ENCODE peak calls at places on chromosomes 3 and 15, in six cellular contexts. E is endodermal cell; W is ascending aorta; P is left lung; Y is neuronal stem cell; U is CD8-positive, alpha-beta T cell. O is an unnamed sample.

GRCh38 chr3:29475305-29475825 is 194.5 kb downstream of the RBMS3 start:
- DNase-seq in E (peak; percentile 55), W (no peak), P (no peak), Y (no peak), U (no peak), O (no peak)

GRCh38 chr15:77993374-77993911 is 84.1 kb downstream of the TBC1D2B start:
- DNase-seq in E (no peak), W (no peak), P (peak; percentile 69), Y (no peak), U (no peak), O (no peak)

GRCh38 chr3:42398080-42398479 is 12.3 kb downstream of the LYZL4 start:
- DNase-seq in E (no peak), W (no peak), P (no peak), Y (no peak), U (no peak), O (no peak)

GRCh38 chr3:10319804-10320203 is 1.1 kb downstream of the SEC13 start:
- DNase-seq in E (no peak), W (no peak), P (no peak), Y (no peak), U (no peak), O (no peak)

GRCh38 chr3:106728315-106728821 is 648.9 kb upstream of the CCDC54 start:
- DNase-seq in E (no peak), W (no peak), P (no peak), Y (no peak), U (no peak), O (no peak)

GRCh38 chr3:31704651-31705179 is 172.0 kb downstream of the STT3B start:
- DNase-seq in E (no peak), W (no peak), P (peak; percentile 83), Y (no peak), U (no peak), O (no peak)

GRCh38 chr3:62665627-62666433 is 209.4 kb downstream of the CADPS start:
- DNase-seq in E (peak; percentile 97), W (peak; percentile 68), P (peak; percentile 49), Y (peak; percentile 80), U (no peak), O (no peak)

GRCh38 chr3:14323401-14324223 is 78.8 kb upstream of the SLC6A6 start:
- DNase-seq in E (no peak), W (no peak), P (no peak), Y (no peak), U (no peak), O (no peak)

GRCh38 chr3:135650309-135650708 is 315.2 kb upstream of the PPP2R3A start:
- DNase-seq in E (no peak), W (no peak), P (no peak), Y (no peak), U (no peak), O (no peak)

GRCh38 chr15:95105229-95105628 is 873.9 kb downstream of the MCTP2 start:
- DNase-seq in E (no peak), W (no peak), P (no peak), Y (no peak), U (no peak), O (no peak)

GRCh38 chr3:63863150-63864007 is at the start of the genes ATXN7 and THOC7:
- DNase-seq in E (peak; percentile 88), W (peak; percentile 88), P (peak; percentile 94), Y (peak; percentile 67), U (peak; percentile 69), O (peak; percentile 56)

GRCh38 chr3:50805321-50805720 is 130.6 kb downstream of the DOCK3 start:
- DNase-seq in E (no peak), W (no peak), P (no peak), Y (no peak), U (no peak), O (no peak)

GRCh38 chr3:46471371-46471914 is 6.7 kb upstream of the LTF start:
- DNase-seq in E (peak; percentile 24), W (peak; percentile 61), P (no peak), Y (no peak), U (no peak), O (no peak)

GRCh38 chr3:113844622-113845222 is 6.1 kb downstream of the GRAMD1C start:
- DNase-seq in E (no peak), W (no peak), P (no peak), Y (peak; percentile 39), U (no peak), O (no peak)

GRCh38 chr3:129352045-129352444 is 73.4 kb downstream of the HMCES start:
- DNase-seq in E (peak; percentile 81), W (no peak), P (no peak), Y (no peak), U (no peak), O (no peak)

GRCh38 chr15:44397869-44398268 is 29.6 kb upstream of the CTDSPL2 start:
- DNase-seq in E (no peak), W (no peak), P (no peak), Y (no peak), U (no peak), O (no peak)

GRCh38 chr3:181888234-181888633 is 176.5 kb downstream of the SOX2 start:
- DNase-seq in E (no peak), W (no peak), P (no peak), Y (no peak), U (no peak), O (no peak)

DNA sequence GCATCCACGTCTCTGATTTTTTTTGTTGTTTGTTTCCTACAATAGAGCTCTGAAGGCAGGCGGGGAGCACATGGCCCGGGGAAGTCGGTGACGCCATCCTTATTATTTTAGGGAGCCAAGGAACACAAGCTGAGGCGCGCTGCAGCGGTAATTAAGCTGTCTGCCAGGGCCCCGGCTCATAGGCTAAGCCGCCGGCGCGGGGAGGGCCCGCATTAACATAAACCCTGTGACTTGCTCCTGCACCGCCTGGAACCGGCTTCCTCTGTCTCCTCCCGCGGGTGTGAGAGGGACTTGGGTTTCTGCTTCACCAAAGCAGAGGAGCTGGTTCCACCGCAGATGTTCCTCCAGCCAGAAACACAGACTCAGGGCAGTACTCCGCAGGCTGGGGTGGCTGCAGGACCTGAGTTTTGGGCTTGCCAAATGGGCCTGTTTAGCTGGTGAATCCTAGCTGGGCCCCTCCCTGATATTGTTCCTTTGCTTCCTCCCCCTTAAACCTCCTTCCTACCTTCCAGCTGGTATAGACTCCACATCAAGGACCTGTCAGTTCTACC is 25.3 kb downstream of the ANP32A start:
- DNase-seq in E (peak; percentile 97), W (peak; percentile 94), P (peak; percentile 96), Y (peak; percentile 78), U (peak; percentile 63), O (peak; percentile 59)
- H3K4me3 ChIP-seq in E (peak overlapping the region; percentile 70), W (peak overlapping the region; percentile 4), P (no peak overlapping the region), Y (no peak overlapping the region), U (peak overlapping the region; percentile 10), O (no peak overlapping the region)

GRCh38 chr15:85333132-85333831 is 47.1 kb upstream of the AKAP13 start:
- DNase-seq in E (no peak), W (no peak), P (no peak), Y (no peak), U (no peak), O (no peak)

GRCh38 chr15:85334241-85334640 is 46.2 kb upstream of the AKAP13 start:
- DNase-seq in E (no peak), W (no peak), P (no peak), Y (no peak), U (no peak), O (no peak)

GRCh38 chr15:85329561-85330421 is 50.6 kb upstream of the AKAP13 start:
- DNase-seq in E (no peak), W (no peak), P (no peak), Y (no peak), U (peak; percentile 24), O (peak; percentile 44)

GRCh38 chr15:85330941-85331588 is 49.3 kb upstream of the AKAP13 start:
- DNase-seq in E (peak; percentile 96), W (peak; percentile 95), P (peak; percentile 88), Y (peak; percentile 54), U (peak; percentile 71), O (peak; percentile 54)

GRCh38 chr15:85331666-85332261 is 48.6 kb upstream of the AKAP13 start:
- DNase-seq in E (no peak), W (no peak), P (no peak), Y (no peak), U (no peak), O (no peak)
- H3K27ac ChIP-seq in E (no peak overlapping the region), W (peak overlapping the region; percentile 80), P (peak overlapping the region; percentile 80), Y (no peak overlapping the region), U (peak overlapping the region; percentile 9), O (peak overlapping the region; percentile 46)

DNA sequence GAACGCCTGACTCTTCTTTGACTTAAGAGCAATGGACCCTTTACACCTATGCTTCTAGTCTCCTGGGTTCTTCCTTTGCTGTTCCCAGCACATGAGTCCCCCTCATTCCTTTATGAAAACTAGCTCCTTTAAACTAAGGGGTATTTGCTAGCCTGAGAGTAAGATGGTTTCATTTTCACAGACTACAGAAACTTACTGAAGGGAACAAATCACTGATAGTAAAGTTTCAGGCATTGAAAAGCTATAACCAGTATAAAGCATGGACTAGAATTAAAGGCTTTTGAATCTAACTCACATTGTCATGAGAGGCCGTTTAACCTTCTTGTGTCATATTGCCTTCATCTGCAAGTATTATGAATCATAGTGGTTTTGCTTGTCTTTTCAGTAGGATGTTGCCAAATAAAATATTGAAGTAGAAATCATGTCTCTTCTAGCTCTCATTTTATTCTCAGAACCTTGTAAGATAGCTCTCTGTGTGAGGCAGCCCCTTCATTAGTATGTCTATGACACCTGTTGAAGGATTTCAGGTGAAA is 765.9 kb downstream of the NR2F2 start:
- DNase-seq in E (no peak), W (no peak), P (no peak), Y (no peak), U (no peak), O (no peak)
- H3K4me3 ChIP-seq in E (no peak overlapping the region), W (no peak overlapping the region), P (no peak overlapping the region), Y (no peak overlapping the region), U (no peak overlapping the region), O (no peak overlapping the region)

GRCh38 chr3:52023860-52024764 is 28.4 kb upstream of the RPL29 start:
- DNase-seq in E (no peak), W (no peak), P (no peak), Y (no peak), U (no peak), O (no peak)

GRCh38 chr3:52020796-52021195 is 25.1 kb upstream of the RPL29 start:
- DNase-seq in E (no peak), W (no peak), P (peak; percentile 51), Y (no peak), U (no peak), O (no peak)

GRCh38 chr3:52021869-52022268 is 26.2 kb upstream of the RPL29 start:
- DNase-seq in E (no peak), W (no peak), P (peak; percentile 58), Y (no peak), U (no peak), O (no peak)

GRCh38 chr3:52023101-52023770 is 27.5 kb upstream of the RPL29 start:
- DNase-seq in E (no peak), W (no peak), P (no peak), Y (no peak), U (no peak), O (no peak)

DNA sequence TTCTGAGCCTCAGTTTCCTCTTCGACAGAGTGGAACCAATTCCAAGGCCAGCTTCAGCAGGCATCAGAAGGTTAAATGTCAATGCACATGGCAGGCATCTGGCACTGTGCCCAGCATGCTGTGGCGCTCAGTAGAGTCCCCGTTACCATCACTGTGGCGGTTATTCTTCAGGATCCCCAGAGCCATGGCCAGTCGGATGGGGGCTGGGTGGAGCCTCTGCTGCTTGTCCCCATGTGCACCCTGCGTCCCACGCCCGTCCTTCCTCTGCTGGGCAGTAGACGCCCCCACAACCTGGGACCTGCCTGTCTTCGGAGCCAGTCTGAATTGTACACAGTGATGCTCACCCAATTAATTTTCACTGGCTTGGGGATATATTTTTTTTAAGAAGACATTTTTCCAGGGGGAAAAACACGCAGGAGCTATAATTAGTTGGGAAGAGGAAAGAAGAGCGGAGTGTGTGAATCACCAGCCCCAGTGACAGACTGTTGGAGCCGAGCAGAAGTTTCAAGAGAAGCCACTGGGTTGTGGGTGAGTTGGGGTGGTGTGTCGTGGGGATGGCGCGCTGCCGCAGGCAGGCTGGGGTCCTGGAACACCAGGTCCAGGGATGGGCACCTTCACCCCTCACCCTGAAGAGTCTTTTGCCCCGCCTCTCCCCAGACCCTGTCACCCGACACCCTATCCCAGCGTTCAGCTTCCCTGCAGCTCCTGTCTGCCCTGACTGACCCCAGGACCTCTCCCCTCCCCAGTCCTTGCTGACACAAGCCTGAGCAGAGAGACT is 26.8 kb upstream of the RPL29 start:
- DNase-seq in E (no peak), W (peak; percentile 85), P (peak; percentile 56), Y (no peak), U (no peak), O (no peak)
- H3K27ac ChIP-seq in E (no peak overlapping the region), W (peak overlapping the region; percentile 91), P (no peak overlapping the region), Y (no peak overlapping the region), U (no peak overlapping the region), O (no peak overlapping the region)